ENCODE peak calls at places on chromosomes 12 and 14, in five cellular contexts. Q is ovary, M is fibroblast of lung, E is AG04450, S is PC-3. I is an unnamed sample.

GRCh38 chr14:24456980-24457379 is 14.4 kb upstream of the SDR39U1 start:
- DNase-seq in Q (no peak), M (no peak), E (no peak), S (peak; percentile 22), I (no peak)

GRCh38 chr12:98295681-98296080 is 219.7 kb upstream of the TMPO start:
- DNase-seq in Q (no peak), M (no peak), E (no peak), S (no peak), I (no peak)

GRCh38 chr12:12392428-12392827 is 35.5 kb downstream of the BORCS5 start:
- DNase-seq in Q (no peak), M (peak; percentile 36), E (no peak), S (no peak), I (no peak)

GRCh38 chr12:20132818-20133217 is 235.5 kb upstream of the PDE3A start:
- DNase-seq in Q (no peak), M (no peak), E (no peak), S (no peak), I (no peak)

GRCh38 chr12:110104188-110104969 is 19.8 kb upstream of the IFT81 start:
- DNase-seq in Q (no peak), M (peak; percentile 86), E (no peak), S (no peak), I (no peak)

GRCh38 chr14:65042731-65043372 is 56.2 kb downstream of the FNTB start:
- DNase-seq in Q (no peak), M (no peak), E (no peak), S (no peak), I (no peak)

GRCh38 chr14:67332468-67332867 is 27.1 kb downstream of the ATP6V1D start:
- DNase-seq in Q (no peak), M (no peak), E (no peak), S (peak; percentile 54), I (peak; percentile 14)

GRCh38 chr12:115761784-115762183 is 515.7 kb downstream of the MED13L start:
- DNase-seq in Q (no peak), M (no peak), E (no peak), S (no peak), I (no peak)

GRCh38 chr12:69389836-69390235 is 30.3 kb downstream of the YEATS4 start:
- DNase-seq in Q (no peak), M (peak; percentile 57), E (peak; percentile 41), S (no peak), I (peak; percentile 50)

GRCh38 chr14:44309336-44309735 is 197.7 kb downstream of the FSCB start:
- DNase-seq in Q (no peak), M (no peak), E (no peak), S (peak; percentile 21), I (no peak)

GRCh38 chr14:81162941-81163340 is 57.8 kb downstream of the GTF2A1 start:
- DNase-seq in Q (no peak), M (no peak), E (no peak), S (peak; percentile 21), I (peak; percentile 9)

GRCh38 chr12:34352098-34352497 is 329.8 kb downstream of the ALG10 start:
- DNase-seq in Q (no peak), M (no peak), E (no peak), S (no peak), I (no peak)

GRCh38 chr12:127108360-127109215 is 1158.4 kb upstream of the TMEM132C start:
- DNase-seq in Q (peak; percentile 38), M (peak; percentile 37), E (no peak), S (peak; percentile 87), I (peak; percentile 76)

GRCh38 chr12:58847876-58848600 is 72.3 kb downstream of the LRIG3 start:
- DNase-seq in Q (no peak), M (no peak), E (no peak), S (no peak), I (no peak)

GRCh38 chr12:53623526-53623925 is 2.7 kb downstream of the ATF7 start:
- DNase-seq in Q (no peak), M (peak; percentile 70), E (peak; percentile 24), S (no peak), I (peak; percentile 52)
- H3K4me3 ChIP-seq in Q (peak overlapping the region; percentile 74), M (peak overlapping the region; percentile 31), E (peak overlapping the region; percentile 84), S (peak overlapping the region; percentile 72), I (peak overlapping the region; percentile 83)

GRCh38 chr14:61925732-61926445 is 163.7 kb downstream of the SNAPC1 start:
- DNase-seq in Q (no peak), M (peak; percentile 27), E (no peak), S (no peak), I (no peak)

GRCh38 chr14:61928300-61928699 is 166.1 kb downstream of the SNAPC1 start:
- DNase-seq in Q (no peak), M (no peak), E (no peak), S (peak; percentile 31), I (no peak)

GRCh38 chr14:61927521-61927920 is 165.3 kb downstream of the SNAPC1 start:
- DNase-seq in Q (no peak), M (peak; percentile 31), E (peak; percentile 55), S (peak; percentile 87), I (peak; percentile 62)

GRCh38 chr14:61925043-61925442 is 162.8 kb downstream of the SNAPC1 start:
- DNase-seq in Q (no peak), M (peak; percentile 36), E (no peak), S (peak; percentile 74), I (peak; percentile 28)

GRCh38 chr14:61927015-61927414 is 164.8 kb downstream of the SNAPC1 start:
- DNase-seq in Q (no peak), M (no peak), E (peak; percentile 30), S (peak; percentile 94), I (peak; percentile 31)
- H3K4me3 ChIP-seq in Q (no peak overlapping the region), M (no peak overlapping the region), E (no peak overlapping the region), S (peak overlapping the region; percentile 70), I (no peak overlapping the region)

DNA sequence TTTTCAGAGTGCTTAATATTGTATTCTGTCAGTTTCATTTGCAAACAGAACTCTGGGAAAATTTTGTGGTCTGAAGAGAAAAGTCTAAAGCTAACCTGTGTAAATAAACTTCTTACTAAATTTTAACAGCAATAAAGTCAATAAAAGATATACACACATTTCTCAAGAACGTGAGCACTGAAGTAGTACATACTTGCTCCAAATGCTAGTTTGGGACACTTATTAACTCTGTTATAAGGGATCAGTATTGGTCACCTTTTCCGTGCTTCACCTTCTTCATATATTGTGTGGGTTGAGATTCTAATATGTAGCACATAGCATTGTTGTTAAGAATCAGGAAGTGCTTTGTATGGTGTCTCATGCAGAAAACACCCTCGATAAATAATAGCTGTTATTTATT is 300.7 kb downstream of the ACSS3 start:
- DNase-seq in Q (no peak), M (no peak), E (no peak), S (no peak), I (no peak)
- H3K4me3 ChIP-seq in Q (no peak overlapping the region), M (no peak overlapping the region), E (no peak overlapping the region), S (no peak overlapping the region), I (no peak overlapping the region)

DNA sequence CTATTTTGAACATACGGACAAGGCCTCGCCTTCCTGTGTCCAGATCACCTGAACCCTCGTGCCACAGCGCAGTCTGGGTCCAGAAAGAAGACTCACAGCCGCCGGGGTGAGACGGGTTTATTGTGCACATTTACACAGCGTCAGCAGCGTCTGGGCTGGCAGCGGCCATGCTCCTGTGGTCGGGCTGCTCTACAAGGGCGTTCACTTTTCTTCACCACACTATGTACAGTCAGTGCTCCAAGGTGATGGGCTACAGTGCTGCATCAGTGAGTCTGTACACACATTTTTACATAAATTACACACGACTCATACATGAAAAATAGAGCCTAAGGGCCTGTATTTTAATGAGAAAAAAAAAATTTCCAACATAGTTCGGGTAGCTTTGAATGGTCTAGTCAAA is 18.0 kb downstream of the ZFYVE21 start:
- DNase-seq in Q (peak; percentile 34), M (no peak), E (no peak), S (peak; percentile 39), I (no peak)
- H3K4me3 ChIP-seq in Q (no peak overlapping the region), M (no peak overlapping the region), E (no peak overlapping the region), S (no peak overlapping the region), I (no peak overlapping the region)

DNA sequence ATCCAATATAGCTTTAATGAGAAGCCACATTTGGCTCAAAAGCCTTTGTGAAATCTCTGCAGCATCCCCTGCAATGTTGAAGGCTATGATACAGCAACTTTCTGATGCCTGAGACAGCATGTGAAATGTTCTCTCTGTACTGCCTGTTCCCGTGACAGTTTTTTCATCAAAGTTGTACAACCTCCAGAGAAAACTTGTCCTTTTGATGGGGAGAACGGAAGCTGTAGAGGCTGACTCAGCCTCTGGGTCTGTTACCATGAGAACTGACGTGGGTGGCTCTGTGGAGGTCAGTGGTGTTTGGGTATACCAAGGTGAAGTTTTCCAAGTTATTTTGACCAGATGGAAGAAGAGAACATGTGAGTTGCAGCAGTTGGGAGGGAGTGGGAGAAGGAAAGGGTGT is 17.0 kb downstream of the SLC4A8 start:
- DNase-seq in Q (peak; percentile 40), M (peak; percentile 81), E (peak; percentile 45), S (no peak), I (peak; percentile 66)
- H3K4me3 ChIP-seq in Q (no peak overlapping the region), M (no peak overlapping the region), E (no peak overlapping the region), S (no peak overlapping the region), I (no peak overlapping the region)

I was measured in brain microvascular endothelial cell.